ENCODE peak calls at places on chromosome 10, in ten cellular contexts. P is stomach, Q is mesothelial cell of epicardium, F is HL-60, V is NB4, K is heart right ventricle, R is coronary artery, Z is RWPE1, L is esophagus squamous epithelium, S is Calu3. D is an unnamed sample.

GRCh38 chr10:63865210-63865609 is 344.0 kb downstream of the REEP3 start:
- DNase-seq in P (no peak), Q (no peak), F (no peak), V (no peak), K (no peak), R (no peak), Z (no peak), L (no peak), S (no peak), D (no peak)

GRCh38 chr10:72727128-72727527 is 35.2 kb downstream of the MCU start:
- DNase-seq in P (no peak), Q (no peak), F (no peak), V (no peak), K (no peak), R (no peak), Z (no peak), L (no peak), S (no peak), D (no peak)

GRCh38 chr10:124601016-124601415 is 139.4 kb downstream of the LHPP start:
- DNase-seq in P (no peak), Q (no peak), F (no peak), V (no peak), K (no peak), R (no peak), Z (no peak), L (no peak), S (no peak), D (no peak)

GRCh38 chr10:7410800-7411670 is at the start of gene SFMBT2:
- DNase-seq in P (peak), Q (peak), F (peak), V (peak), K (peak), R (no peak), Z (peak), L (no peak), S (peak), D (peak)

GRCh38 chr10:108362956-108363355 is 1198.5 kb upstream of the SORCS1 start:
- DNase-seq in P (no peak), Q (no peak), F (peak), V (no peak), K (no peak), R (no peak), Z (no peak), L (no peak), S (no peak), D (no peak)

GRCh38 chr10:26085549-26085948 is 131.0 kb upstream of the GAD2 start:
- DNase-seq in P (no peak), Q (no peak), F (no peak), V (no peak), K (no peak), R (no peak), Z (no peak), L (no peak), S (no peak), D (no peak)

GRCh38 chr10:27745719-27746363 is at the start of gene MKX:
- DNase-seq in P (peak), Q (peak), F (no peak), V (no peak), K (no peak), R (peak), Z (no peak), L (no peak), S (peak), D (no peak)

GRCh38 chr10:34813626-34814227 is 1.4 kb downstream of the PARD3 start:
- DNase-seq in P (no peak), Q (no peak), F (no peak), V (no peak), K (peak), R (no peak), Z (peak), L (no peak), S (no peak), D (no peak)

GRCh38 chr10:17504547-17505245 is 50.3 kb upstream of the ST8SIA6 start:
- DNase-seq in P (no peak), Q (no peak), F (no peak), V (no peak), K (no peak), R (no peak), Z (no peak), L (no peak), S (no peak), D (no peak)

GRCh38 chr10:117365612-117366011 is 9.6 kb downstream of the PDZD8 start:
- DNase-seq in P (peak), Q (no peak), F (peak), V (no peak), K (no peak), R (no peak), Z (no peak), L (no peak), S (peak), D (no peak)

GRCh38 chr10:124511205-124512039 is 49.8 kb downstream of the LHPP start:
- DNase-seq in P (no peak), Q (no peak), F (no peak), V (no peak), K (no peak), R (no peak), Z (no peak), L (no peak), S (no peak), D (no peak)

GRCh38 chr10:18328941-18329340 is 188.7 kb downstream of the CACNB2 start:
- DNase-seq in P (no peak), Q (no peak), F (no peak), V (no peak), K (no peak), R (no peak), Z (no peak), L (no peak), S (no peak), D (no peak)

GRCh38 chr10:109214916-109215740 is 708.2 kb downstream of the XPNPEP1 start:
- DNase-seq in P (no peak), Q (no peak), F (no peak), V (no peak), K (no peak), R (no peak), Z (no peak), L (no peak), S (no peak), D (no peak)

GRCh38 chr10:75398630-75399460 is 2.7 kb downstream of the ZNF503 start:
- DNase-seq in P (peak), Q (peak), F (no peak), V (no peak), K (no peak), R (no peak), Z (no peak), L (no peak), S (no peak), D (no peak)

GRCh38 chr10:121453160-121453559 is 145.1 kb downstream of the FGFR2 start:
- DNase-seq in P (no peak), Q (no peak), F (no peak), V (no peak), K (no peak), R (no peak), Z (no peak), L (no peak), S (no peak), D (no peak)

GRCh38 chr10:458466-458865 is 231.0 kb downstream of the DIP2C start:
- DNase-seq in P (no peak), Q (no peak), F (no peak), V (no peak), K (no peak), R (peak), Z (no peak), L (no peak), S (no peak), D (no peak)

GRCh38 chr10:68562666-68563522 is 2.8 kb downstream of the TET1 start:
- DNase-seq in P (no peak), Q (no peak), F (peak), V (peak), K (no peak), R (no peak), Z (no peak), L (no peak), S (no peak), D (peak)

GRCh38 chr10:126161691-126162090 is 226.6 kb downstream of the ADAM12 start:
- DNase-seq in P (no peak), Q (no peak), F (no peak), V (no peak), K (no peak), R (no peak), Z (no peak), L (no peak), S (no peak), D (no peak)

GRCh38 chr10:126158090-126158489 is 230.2 kb downstream of the ADAM12 start:
- DNase-seq in P (no peak), Q (no peak), F (no peak), V (no peak), K (no peak), R (no peak), Z (no peak), L (no peak), S (no peak), D (no peak)

GRCh38 chr10:126160571-126160970 is 227.7 kb downstream of the ADAM12 start:
- DNase-seq in P (no peak), Q (no peak), F (no peak), V (no peak), K (no peak), R (no peak), Z (no peak), L (no peak), S (no peak), D (no peak)

GRCh38 chr10:126158537-126158936 is 229.7 kb downstream of the ADAM12 start:
- DNase-seq in P (no peak), Q (no peak), F (no peak), V (no peak), K (no peak), R (no peak), Z (no peak), L (no peak), S (no peak), D (no peak)

GRCh38 chr10:126160971-126161630 is 227.2 kb downstream of the ADAM12 start:
- DNase-seq in P (no peak), Q (no peak), F (no peak), V (peak), K (no peak), R (no peak), Z (no peak), L (no peak), S (no peak), D (no peak)
- TF ChIP-seq CTCF in P (no peak), Q (no peak), F (no peak), V (peak), K (no peak), R (no peak), Z (no peak), L (no peak), S (no peak), D (no peak)

GRCh38 chr10:78584666-78585065 is 484.1 kb upstream of the ZMIZ1 start:
- DNase-seq in P (no peak), Q (no peak), F (no peak), V (no peak), K (no peak), R (peak), Z (no peak), L (no peak), S (no peak), D (no peak)
- TF ChIP-seq CTCF in P (no peak), Q (no peak), F (no peak), V (no peak), K (no peak), R (no peak), Z (no peak), L (no peak), S (no peak), D (no peak)

GRCh38 chr10:89555688-89556445 is 20.5 kb upstream of the SLC16A12 start:
- DNase-seq in P (no peak), Q (no peak), F (no peak), V (no peak), K (no peak), R (no peak), Z (no peak), L (no peak), S (peak), D (no peak)
- TF ChIP-seq CTCF in P (no peak), Q (no peak), F (no peak), V (no peak), K (peak), R (no peak), Z (no peak), L (no peak), S (no peak), D (no peak)

DNA sequence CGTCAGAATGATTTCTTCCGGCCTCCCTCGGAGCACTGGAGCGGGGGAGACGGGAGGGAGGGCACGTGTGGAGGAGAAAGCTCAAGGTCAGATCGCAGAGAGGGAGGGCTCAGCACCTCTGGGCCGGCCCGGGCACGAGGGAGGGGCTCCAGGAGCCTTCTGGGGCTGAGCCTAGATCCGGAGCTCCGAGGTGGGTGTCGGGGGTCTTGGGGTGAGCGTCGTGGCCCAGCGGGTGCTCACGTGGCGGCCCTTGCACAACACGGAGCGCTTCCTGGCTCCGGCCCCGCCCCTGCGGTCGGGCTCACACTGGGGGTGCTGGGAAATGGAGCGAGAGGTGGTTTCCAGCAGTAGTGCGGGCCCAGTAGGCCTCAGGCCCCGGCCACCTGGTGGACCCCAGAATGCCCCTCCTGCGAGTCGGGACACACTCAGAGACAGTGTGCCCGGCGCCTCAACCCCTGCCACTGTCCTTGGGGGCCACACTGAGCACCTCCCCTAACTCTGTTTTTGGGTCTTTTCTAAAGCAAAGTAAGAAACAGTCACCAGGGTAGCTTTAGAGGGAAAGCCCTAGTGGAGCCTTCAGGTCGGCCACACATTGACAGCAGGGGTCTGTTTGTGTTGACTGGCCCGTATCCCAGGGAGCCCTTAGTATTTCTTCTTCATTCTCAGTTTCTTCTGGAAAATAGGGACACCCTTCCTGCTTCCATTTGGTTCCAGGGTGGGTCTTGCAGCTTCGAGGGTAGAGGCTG is 798 bp downstream of the PPIF start:
- DNase-seq in P (peak), Q (peak), F (peak), V (peak), K (peak), R (peak), Z (peak), L (no peak), S (peak), D (peak)
- TF ChIP-seq CTCF in P (no peak), Q (no peak), F (no peak), V (no peak), K (no peak), R (no peak), Z (no peak), L (no peak), S (no peak), D (no peak)

GRCh38 chr10:71266147-71266917 is 52.7 kb upstream of the SLC29A3 start:
- DNase-seq in P (peak), Q (no peak), F (no peak), V (peak), K (no peak), R (no peak), Z (peak), L (no peak), S (no peak), D (no peak)

GRCh38 chr10:71266918-71267442 is 52.1 kb upstream of the SLC29A3 start:
- DNase-seq in P (no peak), Q (no peak), F (no peak), V (no peak), K (no peak), R (no peak), Z (no peak), L (no peak), S (no peak), D (no peak)

GRCh38 chr10:71268247-71268691 is 50.8 kb upstream of the SLC29A3 start:
- DNase-seq in P (no peak), Q (no peak), F (no peak), V (no peak), K (no peak), R (no peak), Z (no peak), L (no peak), S (peak), D (no peak)

GRCh38 chr10:71268751-71269150 is 50.3 kb upstream of the SLC29A3 start:
- DNase-seq in P (no peak), Q (no peak), F (no peak), V (no peak), K (peak), R (no peak), Z (no peak), L (no peak), S (no peak), D (no peak)

DNA sequence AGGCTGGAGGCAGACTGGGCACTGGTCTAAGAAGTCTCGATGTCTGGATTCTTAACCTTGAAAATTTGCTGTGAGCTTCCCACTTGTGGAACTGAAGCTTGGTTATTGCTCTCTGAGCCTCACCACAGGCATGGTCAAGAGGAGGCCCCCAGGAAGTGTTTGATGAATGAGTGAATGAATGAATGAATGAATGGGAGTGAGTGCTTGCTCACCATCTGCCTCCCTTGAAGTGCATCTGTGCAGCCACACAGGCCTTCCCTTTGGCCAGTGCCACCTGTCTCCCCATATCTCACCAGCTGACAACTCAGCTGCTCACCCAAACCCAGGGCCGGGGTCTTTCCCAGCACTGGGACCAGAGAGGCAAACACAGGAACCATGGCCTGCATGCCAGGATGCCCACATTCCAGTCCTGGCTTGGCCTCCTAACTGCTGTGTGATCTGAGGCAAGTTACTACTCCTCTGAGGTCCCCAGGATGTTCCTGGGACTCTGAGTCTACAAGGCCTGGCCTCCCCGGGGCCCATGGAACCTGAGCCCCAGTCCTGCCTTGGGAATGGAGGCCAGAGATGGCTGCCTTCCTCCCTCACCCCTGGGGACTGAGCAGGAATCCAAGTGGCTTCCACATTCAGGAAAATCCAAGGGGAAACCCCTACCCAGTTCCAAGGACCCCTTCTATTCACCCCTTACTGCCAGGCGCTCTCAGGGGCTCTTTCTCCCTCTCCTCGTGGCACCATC is 51.4 kb upstream of the SLC29A3 start:
- DNase-seq in P (no peak), Q (no peak), F (no peak), V (no peak), K (no peak), R (no peak), Z (no peak), L (no peak), S (no peak), D (no peak)
- TF ChIP-seq CTCF in P (no peak), Q (no peak), F (no peak), V (no peak), K (no peak), R (no peak), Z (no peak), L (no peak), S (no peak), D (no peak)

GRCh38 chr10:71380841-71381240 is 15.9 kb upstream of the CDH23 start:
- DNase-seq in P (no peak), Q (no peak), F (no peak), V (no peak), K (no peak), R (no peak), Z (no peak), L (no peak), S (no peak), D (no peak)
- TF ChIP-seq CTCF in P (no peak), Q (no peak), F (no peak), V (no peak), K (no peak), R (no peak), Z (no peak), L (no peak), S (no peak), D (no peak)

D was measured in GM13977.